ENCODE peak calls at places on chromosome 18, in eight cellular contexts. R, A, S, Y, T, K, W and O are unnamed samples. For H3K27me3, the result is how much of the 10 kb centered on the place peaks cover.

GRCh38 chr18:24631238-24632025 is 171.0 kb downstream of the HRH4 start:
- DNase-seq in R (no peak), A (no peak), S (no peak), Y (peak), T (peak), K (no peak), W (peak), O (no peak)

GRCh38 chr18:70195014-70195614 is 10.4 kb downstream of the RTTN start:
- DNase-seq in R (no peak), A (peak), S (no peak), Y (no peak), T (no peak), K (no peak), W (no peak), O (no peak)

GRCh38 chr18:12990128-12990485 is 1.1 kb upstream of the CEP192 start:
- DNase-seq in R (no peak), A (no peak), S (no peak), Y (no peak), T (no peak), K (no peak), W (no peak), O (no peak)

GRCh38 chr18:30819619-30820018 is 222.9 kb downstream of the DSC3 start:
- DNase-seq in R (no peak), A (no peak), S (no peak), Y (no peak), T (no peak), K (no peak), W (no peak), O (no peak)

GRCh38 chr18:4248686-4249085 is 206.4 kb downstream of the DLGAP1 start:
- DNase-seq in R (no peak), A (no peak), S (no peak), Y (no peak), T (no peak), K (no peak), W (no peak), O (no peak)

GRCh38 chr18:30970201-30970816 is 72.2 kb downstream of the DSC3 start:
- DNase-seq in R (no peak), A (peak), S (no peak), Y (peak), T (peak), K (no peak), W (no peak), O (no peak)

GRCh38 chr18:6406075-6406909 is 8.4 kb downstream of the L3MBTL4 start:
- DNase-seq in R (no peak), A (peak), S (peak), Y (peak), T (no peak), K (no peak), W (no peak), O (no peak)

GRCh38 chr18:31487251-31488015 is 10.5 kb upstream of the DSG2 start:
- DNase-seq in R (no peak), A (peak), S (no peak), Y (peak), T (no peak), K (no peak), W (no peak), O (no peak)

DNA sequence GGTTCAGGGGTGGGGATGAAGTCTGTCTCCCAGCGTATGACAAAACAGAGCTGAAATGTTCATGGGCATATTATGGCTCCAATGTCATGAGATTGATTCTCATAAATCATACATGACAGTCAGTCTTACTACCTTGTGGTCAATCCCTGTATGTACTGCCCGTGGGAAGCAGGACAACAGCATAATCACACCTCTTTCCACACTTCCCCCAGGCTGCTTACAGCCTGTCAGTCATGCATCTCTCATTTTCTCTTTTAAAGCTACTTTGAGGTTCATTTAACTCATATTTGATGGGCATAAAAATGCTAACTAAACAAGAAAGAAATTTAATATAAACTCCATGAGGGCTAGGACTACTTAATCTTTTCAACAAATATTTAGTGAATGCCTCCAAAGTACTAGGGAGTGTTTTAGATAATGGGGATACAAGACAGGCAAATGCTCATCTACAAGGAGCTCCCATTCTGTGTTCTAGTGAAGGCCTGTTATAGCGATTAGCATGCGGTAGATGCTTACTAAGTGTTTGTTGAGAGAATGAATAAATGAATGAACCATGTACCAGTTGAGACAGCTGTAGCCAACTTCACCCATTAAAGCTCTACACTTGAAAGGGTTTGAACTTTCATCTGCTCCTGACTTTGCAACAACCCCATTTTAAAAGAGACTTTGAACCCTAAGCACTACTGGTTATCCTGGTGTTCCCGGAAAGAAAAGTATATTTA is 89.1 kb downstream of the ALPK2 start:
- DNase-seq in R (no peak), A (no peak), S (no peak), Y (no peak), T (no peak), K (no peak), W (no peak), O (no peak)
- H3K4me3 ChIP-seq in R (no peak), A (no peak), S (no peak), Y (no peak), T (no peak), K (no peak), W (no peak), O (no peak)

GRCh38 chr18:65934874-65935273 is 184.1 kb downstream of the CDH7 start:
- DNase-seq in R (no peak), A (no peak), S (no peak), Y (no peak), T (no peak), K (no peak), W (no peak), O (no peak)

GRCh38 chr18:65941482-65941881 is 190.7 kb downstream of the CDH7 start:
- DNase-seq in R (no peak), A (no peak), S (no peak), Y (no peak), T (no peak), K (no peak), W (no peak), O (no peak)

GRCh38 chr18:65937180-65937579 is 186.4 kb downstream of the CDH7 start:
- DNase-seq in R (no peak), A (no peak), S (no peak), Y (no peak), T (no peak), K (no peak), W (no peak), O (no peak)

GRCh38 chr18:65938592-65939372 is 188.0 kb downstream of the CDH7 start:
- DNase-seq in R (no peak), A (peak), S (no peak), Y (peak), T (peak), K (no peak), W (no peak), O (peak)

GRCh38 chr18:65936678-65937077 is 185.9 kb downstream of the CDH7 start:
- DNase-seq in R (no peak), A (no peak), S (no peak), Y (no peak), T (peak), K (no peak), W (no peak), O (peak)
- H3K27me3 ChIP-seq in R (under half), A (under half), S (under half), Y (under half), T (under half), K (under half), W (under half), O (under half)

DNA sequence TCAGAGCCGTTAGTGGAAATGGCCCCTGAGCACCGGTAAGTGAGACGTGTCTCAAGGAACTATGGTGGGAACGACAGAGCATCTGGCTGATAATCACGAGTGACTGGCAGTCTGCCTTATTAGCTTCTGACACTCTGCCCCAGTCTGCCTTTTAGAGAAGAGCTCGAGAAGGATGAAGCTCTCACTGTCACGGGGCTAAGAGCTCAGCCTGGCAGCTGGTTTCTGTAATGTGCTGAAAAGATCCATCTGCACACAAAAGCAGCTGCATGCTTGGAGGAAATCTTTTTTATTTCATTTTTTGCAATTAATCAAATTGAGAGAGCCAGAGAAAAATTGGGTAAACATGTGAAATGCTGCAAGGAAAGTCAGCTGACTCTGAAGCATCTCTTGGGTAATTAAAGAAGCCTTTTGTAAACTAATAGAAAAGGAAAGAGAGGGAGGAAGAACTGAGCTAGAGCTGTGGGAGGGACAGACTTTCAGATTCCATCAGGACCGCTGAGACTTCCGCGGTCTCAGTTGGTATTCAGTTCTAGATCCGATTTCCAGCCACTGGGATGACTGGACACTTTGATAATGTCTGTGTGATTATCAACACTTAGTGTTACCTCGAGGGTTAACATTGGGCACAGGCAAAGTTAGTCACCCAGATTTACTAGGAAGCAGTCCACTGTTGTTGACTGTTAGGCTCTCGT is 24.4 kb downstream of the MBP start:
- DNase-seq in R (no peak), A (peak), S (peak), Y (peak), T (no peak), K (no peak), W (no peak), O (no peak)
- H3K4me3 ChIP-seq in R (no peak), A (no peak), S (peak), Y (peak), T (peak), K (no peak), W (peak), O (no peak)

GRCh38 chr18:40346146-40346545 is 1608.9 kb upstream of the PIK3C3 start:
- DNase-seq in R (no peak), A (no peak), S (no peak), Y (peak), T (no peak), K (no peak), W (no peak), O (no peak)

GRCh38 chr18:40348196-40348595 is 1606.8 kb upstream of the PIK3C3 start:
- DNase-seq in R (no peak), A (no peak), S (no peak), Y (no peak), T (no peak), K (no peak), W (no peak), O (no peak)

GRCh38 chr18:40347261-40347660 is 1607.8 kb upstream of the PIK3C3 start:
- DNase-seq in R (no peak), A (no peak), S (no peak), Y (no peak), T (no peak), K (no peak), W (no peak), O (no peak)
- H3K27me3 ChIP-seq in R (under half), A (under half), S (under half), Y (under half), T (under half), K (under half), W (under half), O (under half)

GRCh38 chr18:7601249-7601620 is 34.1 kb downstream of the PTPRM start:
- DNase-seq in R (no peak), A (no peak), S (no peak), Y (peak), T (no peak), K (no peak), W (no peak), O (peak)
- H3K4me3 ChIP-seq in R (no peak), A (no peak), S (no peak), Y (no peak), T (no peak), K (no peak), W (no peak), O (no peak)

DNA sequence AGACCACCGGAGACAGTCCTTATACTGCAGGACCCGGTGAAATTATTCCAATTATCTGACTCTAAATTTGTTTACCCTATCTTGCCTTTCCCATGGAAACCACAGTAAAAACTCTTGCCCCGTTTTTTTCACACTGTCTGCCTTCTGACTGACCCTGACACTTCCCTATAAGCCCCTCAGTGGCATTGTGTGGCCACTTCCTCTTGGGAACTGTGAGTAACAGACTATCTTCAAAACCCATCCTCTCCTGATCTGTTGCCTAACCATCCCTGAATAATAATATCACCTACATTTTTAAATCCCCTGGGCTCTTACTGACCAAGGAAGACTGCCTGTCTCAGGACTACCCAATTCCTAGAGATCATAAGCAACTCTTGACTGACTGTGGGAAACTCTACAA is 42.6 kb upstream of the RNF152 start:
- DNase-seq in R (no peak), A (no peak), S (no peak), Y (no peak), T (no peak), K (no peak), W (no peak), O (no peak)
- H3K27me3 ChIP-seq in R (under half), A (under half), S (under half), Y (under half), T (under half), K (under half), W (under half), O (under half)

GRCh38 chr18:55265130-55265675 is 305.9 kb upstream of the CCDC68 start:
- DNase-seq in R (no peak), A (no peak), S (no peak), Y (no peak), T (peak), K (no peak), W (no peak), O (no peak)

GRCh38 chr18:55268629-55269275 is 309.5 kb upstream of the CCDC68 start:
- DNase-seq in R (no peak), A (no peak), S (no peak), Y (no peak), T (no peak), K (no peak), W (no peak), O (no peak)

GRCh38 chr18:55265916-55266488 is 306.7 kb upstream of the CCDC68 start:
- DNase-seq in R (no peak), A (no peak), S (no peak), Y (peak), T (peak), K (no peak), W (no peak), O (no peak)

GRCh38 chr18:55268146-55268545 is 308.9 kb upstream of the CCDC68 start:
- DNase-seq in R (no peak), A (no peak), S (no peak), Y (no peak), T (no peak), K (no peak), W (no peak), O (no peak)

GRCh38 chr18:55266981-55267380 is 307.7 kb upstream of the CCDC68 start:
- DNase-seq in R (no peak), A (no peak), S (no peak), Y (peak), T (no peak), K (no peak), W (no peak), O (no peak)
- H3K4me3 ChIP-seq in R (no peak), A (no peak), S (no peak), Y (peak), T (no peak), K (no peak), W (no peak), O (no peak)